ENCODE peak calls at places on chromosomes 3 and 15, in eight cellular contexts. P is fibroblast of pulmonary artery; A is activated CD4-positive, alpha-beta T cell treated with anti-CD3 and anti-CD28 coated beads, Interleukin-2, amount 10 ng/mL, durations not matched to agents 7 days and 5 days; M is CD8-positive, alpha-beta T cell; R is suprapubic skin; Y is GDM1; B is NCI-H1092; V is NCI-H460. Z is an unnamed sample.

GRCh38 chr3:190614466-190615384 is 100.8 kb downstream of the IL1RAP start:
- DNase-seq in P (no peak), A (no peak), M (no peak), R (no peak), Y (no peak), B (no peak), V (no peak), Z (peak)

GRCh38 chr3:71305246-71306206 is 278.0 kb downstream of the FOXP1 start:
- DNase-seq in P (peak), A (peak), M (no peak), R (no peak), Y (no peak), B (no peak), V (no peak), Z (peak)

GRCh38 chr15:37771462-37771861 is 163.0 kb upstream of the TMCO5A start:
- DNase-seq in P (peak), A (no peak), M (no peak), R (no peak), Y (no peak), B (no peak), V (no peak), Z (peak)

GRCh38 chr15:58748787-58749531 is 548 bp downstream of the ADAM10 start:
- DNase-seq in P (peak), A (peak), M (peak), R (peak), Y (no peak), B (peak), V (no peak), Z (peak)

GRCh38 chr3:8500208-8500961 is 1.2 kb upstream of the LMCD1 start:
- DNase-seq in P (peak), A (no peak), M (no peak), R (no peak), Y (no peak), B (no peak), V (no peak), Z (peak)

GRCh38 chr15:22796079-22796478 is 9.6 kb downstream of the NIPA1 start:
- DNase-seq in P (no peak), A (no peak), M (no peak), R (no peak), Y (no peak), B (no peak), V (no peak), Z (no peak)

GRCh38 chr3:107643038-107643883 is 120.5 kb downstream of the BBX start:
- DNase-seq in P (no peak), A (no peak), M (no peak), R (no peak), Y (no peak), B (no peak), V (no peak), Z (no peak)

GRCh38 chr15:66138096-66138783 is 115.3 kb downstream of the MEGF11 start:
- DNase-seq in P (no peak), A (no peak), M (no peak), R (no peak), Y (no peak), B (peak), V (no peak), Z (no peak)

GRCh38 chr15:38035701-38036100 is 101.3 kb downstream of the TMCO5A start:
- DNase-seq in P (peak), A (no peak), M (no peak), R (no peak), Y (no peak), B (no peak), V (no peak), Z (no peak)

GRCh38 chr3:151008699-151009098 is 36.2 kb upstream of the CLRN1 start:
- DNase-seq in P (peak), A (no peak), M (no peak), R (no peak), Y (no peak), B (peak), V (peak), Z (peak)

GRCh38 chr3:58143417-58144055 is 67.2 kb downstream of the DNASE1L3 start:
- DNase-seq in P (no peak), A (no peak), M (no peak), R (no peak), Y (no peak), B (no peak), V (no peak), Z (peak)

GRCh38 chr3:50516048-50516871 is 12.8 kb upstream of the CACNA2D2 start:
- DNase-seq in P (peak), A (no peak), M (no peak), R (no peak), Y (no peak), B (no peak), V (no peak), Z (peak)

GRCh38 chr15:61169904-61170695 is 59.0 kb downstream of the RORA start:
- DNase-seq in P (no peak), A (peak), M (no peak), R (no peak), Y (no peak), B (no peak), V (no peak), Z (no peak)

Z was measured in mesenchymal stem cell.